ENCODE peak calls at places on chromosomes 5 and 9, in seven cellular contexts. W, J, L, E, S, F and U are unnamed samples.

GRCh38 chr9:20269620-20270019 is 352.7 kb downstream of the MLLT3 start:
- DNase-seq in J (no peak), E (no peak), W (no peak), S (peak; percentile 11), L (no peak), F (no peak), U (no peak)

GRCh38 chr5:94857119-94857518 is 238.7 kb downstream of the SLF1 start:
- DNase-seq in L (no peak), E (no peak), W (no peak), J (no peak), S (no peak), F (no peak), U (no peak)

GRCh38 chr9:128222880-128223670 is 19.9 kb downstream of the DNM1 start:
- DNase-seq in J (no peak), S (no peak), F (no peak), E (no peak), L (no peak), W (no peak), U (no peak)

GRCh38 chr9:126827227-126827626 is 22.4 kb downstream of the ZBTB43 start:
- DNase-seq in E (no peak), W (no peak), L (no peak), S (no peak), J (no peak), F (no peak), U (no peak)

GRCh38 chr9:68913054-68913453 is 100.9 kb downstream of the PRKACG start:
- DNase-seq in W (no peak), E (no peak), F (no peak), L (no peak), J (no peak), S (no peak), U (no peak)

GRCh38 chr5:140242890-140243585 is 59.9 kb downstream of the PFDN1 start:
- DNase-seq in S (no peak), F (no peak), L (no peak), W (no peak), J (peak; percentile 61), E (no peak), U (no peak)

GRCh38 chr9:121884057-121884512 is 209.0 kb downstream of the TTLL11 start:
- DNase-seq in S (no peak), F (no peak), W (peak; percentile 55), L (no peak), J (no peak), E (no peak), U (no peak)

GRCh38 chr5:23302438-23302837 is 205.0 kb upstream of the PRDM9 start:
- DNase-seq in W (no peak), L (no peak), E (no peak), J (no peak), F (no peak), S (no peak), U (no peak)

GRCh38 chr9:131276891-131277672 is 772 bp upstream of the FAM78A start:
- DNase-seq in W (no peak), F (no peak), L (peak; percentile 54), E (no peak), S (no peak), J (no peak), U (no peak)

GRCh38 chr5:35815089-35815936 is 41.4 kb upstream of the IL7R start:
- DNase-seq in E (no peak), S (peak; percentile 18), J (no peak), L (peak; percentile 49), F (no peak), W (peak; percentile 5), U (peak; percentile 25)

GRCh38 chr5:178531786-178532185 is 58.4 kb downstream of the COL23A1 start:
- DNase-seq in W (no peak), S (no peak), J (no peak), F (no peak), L (no peak), E (no peak), U (no peak)

GRCh38 chr5:104942735-104943134 is 1380.1 kb upstream of the NUDT12 start:
- DNase-seq in W (no peak), J (no peak), S (no peak), F (no peak), L (no peak), E (no peak), U (no peak)

GRCh38 chr5:157520911-157521703 is 54.5 kb downstream of the ADAM19 start:
- DNase-seq in L (no peak), F (no peak), W (no peak), S (peak; percentile 25), J (no peak), E (no peak), U (peak; percentile 56)

GRCh38 chr9:83935276-83935890 is 14.2 kb upstream of the KIF27 start:
- DNase-seq in L (no peak), J (peak; percentile 47), F (peak; percentile 50), E (no peak), S (peak; percentile 58), W (peak; percentile 85), U (peak; percentile 87)

GRCh38 chr5:318341-318897 is 3.1 kb upstream of the AHRR start:
- DNase-seq in E (peak; percentile 32), S (no peak), F (peak; percentile 71), J (no peak), W (peak; percentile 75), L (peak; percentile 17), U (peak; percentile 61)
- TF ChIP-seq CTCF in E (peak; percentile 25), S (no peak), F (peak; percentile 31), J (no peak), W (no peak), L (peak; percentile 35), U (no peak)

GRCh38 chr9:76873056-76873792 is 32.7 kb downstream of the PRUNE2 start:
- DNase-seq in E (no peak), W (peak; percentile 36), L (no peak), S (no peak), J (no peak), F (no peak), U (no peak)
- TF ChIP-seq CTCF in E (no peak), W (no peak), L (no peak), S (no peak), J (no peak), F (no peak), U (no peak)

DNA sequence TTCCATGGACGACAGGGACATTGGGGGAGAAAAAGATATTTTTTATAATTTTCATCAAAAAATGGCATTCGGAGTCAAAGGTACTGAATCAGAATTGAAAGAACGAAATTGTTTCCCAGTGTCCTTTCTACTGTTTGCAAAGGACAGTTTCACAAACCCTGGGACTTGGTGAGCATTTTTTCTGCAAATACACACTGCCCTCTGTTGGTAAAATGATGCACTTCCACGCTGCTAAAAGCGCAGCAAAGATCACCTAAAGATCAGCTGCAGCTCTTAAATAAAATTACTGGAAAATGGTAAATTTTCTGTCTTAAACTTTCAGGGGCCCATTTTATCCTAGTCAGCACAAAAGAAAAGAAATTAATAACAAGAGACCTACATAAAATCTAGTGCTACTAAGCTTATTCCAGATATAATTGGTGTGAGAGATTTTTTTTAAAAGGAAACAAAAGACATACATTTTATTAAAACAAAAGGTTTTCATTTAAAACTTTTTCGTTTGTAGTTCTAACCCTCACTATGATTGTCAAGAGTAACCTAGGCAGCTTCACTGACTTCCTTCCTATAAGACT is 566.0 kb downstream of the CAAP1 start:
- DNase-seq in E (peak; percentile 21), S (peak; percentile 21), J (peak; percentile 31), W (peak; percentile 78), L (peak; percentile 11), F (peak; percentile 28), U (peak; percentile 70)
- TF ChIP-seq CTCF in E (peak; percentile 74), S (peak; percentile 94), J (peak; percentile 77), W (peak; percentile 82), L (peak; percentile 63), F (peak; percentile 84), U (peak; percentile 68)

GRCh38 chr9:91192785-91193657 is 168.7 kb downstream of the AUH start:
- DNase-seq in S (peak; percentile 98), F (peak; percentile 84), J (peak; percentile 86), W (peak; percentile 99), E (no peak), L (peak; percentile 92), U (peak; percentile 99)
- TF ChIP-seq CTCF in S (no peak), F (peak; percentile 26), J (peak; percentile 40), W (peak; percentile 2), E (no peak), L (no peak), U (no peak)

GRCh38 chr5:66796306-66797292 is 200.4 kb downstream of the MAST4 start:
- DNase-seq in W (peak; percentile 7), F (no peak), L (no peak), J (no peak), S (no peak), E (no peak), U (peak; percentile 5)
- TF ChIP-seq CTCF in W (peak; percentile 44), F (peak; percentile 47), L (no peak), J (peak; percentile 29), S (no peak), E (no peak), U (peak; percentile 12)

DNA sequence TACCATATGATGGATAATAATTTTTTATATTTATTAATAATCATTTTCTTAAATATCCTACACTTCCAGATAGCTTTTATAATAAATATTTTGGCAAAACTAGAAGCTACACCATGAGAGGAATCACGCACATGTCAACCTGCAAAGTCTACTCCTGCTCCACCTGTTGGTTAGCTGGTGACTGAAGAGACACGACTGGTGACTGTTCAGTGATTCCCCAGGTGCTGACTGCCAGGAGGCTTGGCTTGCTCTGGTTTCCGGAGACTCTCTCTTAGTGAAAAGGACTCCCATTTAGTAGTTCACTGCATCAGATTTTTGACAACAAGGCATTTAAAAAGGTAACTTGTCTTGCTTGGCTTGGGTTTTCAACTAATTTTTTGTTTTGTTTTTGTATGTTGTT is 20.9 kb downstream of the GZMA start:
- DNase-seq in E (no peak), W (no peak), J (no peak), L (no peak), F (no peak), S (no peak), U (no peak)
- TF ChIP-seq CTCF in E (no peak), W (no peak), J (no peak), L (no peak), F (no peak), S (no peak), U (no peak)

GRCh38 chr5:115169392-115170127 is at the start of gene TRIM36:
- DNase-seq in J (peak; percentile 97), L (peak; percentile 94), S (peak; percentile 94), E (peak; percentile 94), W (peak; percentile 94), F (peak; percentile 96), U (peak; percentile 94)
- TF ChIP-seq CTCF in J (peak; percentile 27), L (no peak), S (peak; percentile 70), E (peak; percentile 38), W (no peak), F (no peak), U (peak; percentile 8)

GRCh38 chr9:107674937-107675277 is 185.3 kb upstream of the KLF4 start:
- DNase-seq in W (no peak), F (no peak), E (no peak), S (no peak), J (no peak), L (no peak), U (peak; percentile 22)
- TF ChIP-seq CTCF in W (no peak), F (no peak), E (no peak), S (no peak), J (no peak), L (no peak), U (no peak)